ENCODE peak calls at places on chromosomes 1 and 21, in ten cellular contexts. N is activated CD4-positive, alpha-beta T cell treated with anti-CD3 and anti-CD28 coated beads for 36 hours; S is HEK293T; M is A172; U is IMR-90; F is stimulated activated CD8-positive, alpha-beta memory T cell treated with anti-CD3 and anti-CD28 coated beads, Interleukin-12 subunit alpha, Interleukin-12 subunit beta, amount 100 ng/mL, for 4 hours; B is NCI-H187 treated with DMSO at 0.1 percent for 48 hours; D is ELF-1; A is hepatic stellate cell; Y is cardiac septum. I is an unnamed sample.

GRCh38 chr1:224217655-224218615 is 34.9 kb downstream of the DEGS1 start:
- DNase-seq in U (no peak), S (no peak), A (no peak), N (no peak), M (no peak), B (no peak), D (no peak), F (no peak), Y (no peak), I (no peak)

GRCh38 chr21:25881524-25882376 is 147.0 kb downstream of the GABPA start:
- DNase-seq in F (peak), Y (peak), N (peak), M (peak), B (no peak), A (peak), U (peak), S (peak), D (peak), I (peak)

GRCh38 chr21:32940079-32941014 is 85.4 kb upstream of the OLIG2 start:
- DNase-seq in D (peak), F (no peak), S (peak), U (peak), M (peak), B (no peak), Y (no peak), N (peak), A (no peak), I (no peak)

GRCh38 chr1:215273838-215274516 is 191.4 kb downstream of the KCNK2 start:
- DNase-seq in M (peak), A (peak), Y (no peak), B (no peak), S (no peak), U (peak), D (no peak), N (no peak), F (no peak), I (peak)

GRCh38 chr1:53541761-53542550 is 82.8 kb downstream of the DMRTB1 start:
- DNase-seq in B (no peak), D (peak), A (no peak), U (peak), F (no peak), Y (peak), S (peak), M (peak), N (peak), I (peak)

GRCh38 chr1:13708380-13709010 is 8.5 kb downstream of the PRDM2 start:
- DNase-seq in S (no peak), Y (no peak), A (no peak), N (no peak), U (no peak), B (no peak), F (no peak), D (no peak), M (no peak), I (no peak)

GRCh38 chr1:6603851-6604558 is 1.3 kb upstream of the KLHL21 start:
- DNase-seq in B (no peak), M (peak), A (peak), S (no peak), N (peak), F (no peak), Y (peak), U (peak), D (peak), I (no peak)

GRCh38 chr1:14486401-14487110 is 111.9 kb upstream of the KAZN start:
- DNase-seq in A (no peak), N (no peak), F (no peak), M (peak), Y (no peak), S (no peak), B (no peak), U (peak), D (no peak), I (no peak)

GRCh38 chr1:172742599-172743500 is 83.9 kb downstream of the FASLG start:
- DNase-seq in N (no peak), S (peak), D (no peak), U (peak), Y (no peak), M (peak), B (peak), A (no peak), F (no peak), I (no peak)

GRCh38 chr1:179661018-179661417 is 69.4 kb downstream of the TDRD5 start:
- DNase-seq in D (no peak), M (no peak), U (no peak), Y (no peak), F (no peak), N (no peak), A (no peak), S (no peak), B (no peak), I (no peak)

GRCh38 chr1:182129398-182129797 is 67.9 kb upstream of the ZNF648 start:
- DNase-seq in D (no peak), B (no peak), N (no peak), U (no peak), F (no peak), M (no peak), Y (no peak), S (no peak), A (no peak), I (no peak)

GRCh38 chr21:17725339-17725738 is 93.8 kb downstream of the C21orf91 start:
- DNase-seq in M (no peak), S (no peak), A (no peak), D (no peak), F (no peak), U (no peak), N (no peak), Y (no peak), B (peak), I (no peak)

GRCh38 chr1:17475729-17476128 is 36.3 kb upstream of the RCC2 start:
- DNase-seq in F (no peak), A (no peak), S (no peak), N (peak), M (peak), Y (no peak), U (peak), D (peak), B (no peak), I (peak)

GRCh38 chr1:43799656-43800629 is 92.6 kb downstream of the ST3GAL3 start:
- DNase-seq in N (peak), D (no peak), Y (no peak), M (no peak), S (no peak), F (no peak), U (peak), A (peak), B (no peak), I (peak)

GRCh38 chr1:37509181-37509580 is 5.4 kb downstream of the MEAF6 start:
- DNase-seq in U (peak), N (no peak), A (peak), B (no peak), F (no peak), M (peak), D (peak), Y (no peak), S (peak), I (no peak)

GRCh38 chr1:26156285-26157038 is 2.4 kb upstream of the FAM110D start:
- DNase-seq in A (no peak), Y (peak), M (peak), N (no peak), B (no peak), U (no peak), F (no peak), D (peak), S (peak), I (no peak)

GRCh38 chr1:53134961-53135734 is 7.3 kb downstream of the SLC1A7 start:
- DNase-seq in Y (no peak), U (peak), M (peak), B (no peak), D (no peak), S (no peak), A (peak), F (no peak), N (no peak), I (peak)

GRCh38 chr1:4175566-4176405 is 275.7 kb upstream of the C1orf174 start:
- DNase-seq in A (no peak), U (no peak), B (no peak), S (no peak), F (no peak), Y (peak), D (peak), M (no peak), N (no peak), I (no peak)

GRCh38 chr1:187551061-187551460 is 722.3 kb downstream of the PLA2G4A start:
- DNase-seq in A (no peak), B (no peak), Y (no peak), U (no peak), F (no peak), S (no peak), D (no peak), M (no peak), N (peak), I (no peak)

GRCh38 chr1:54294846-54295245 is 94.9 kb downstream of the MRPL37 start:
- DNase-seq in A (no peak), U (peak), F (no peak), D (no peak), S (no peak), M (no peak), Y (no peak), B (no peak), N (no peak), I (no peak)

GRCh38 chr1:203797948-203798347 is 2.5 kb downstream of the ZBED6 start:
- DNase-seq in S (no peak), N (no peak), B (no peak), Y (no peak), F (no peak), M (no peak), A (no peak), D (no peak), U (no peak), I (peak)

I was measured in NCI-H226.